ENCODE peak calls at places on chromosomes 7 and 10, in five cellular contexts. T is fibroblast of lung, O is fibroblast of pulmonary artery, N is AG04450, I is heart right ventricle. L is an unnamed sample.
A peak's percentile ranks its signal among the peaks of the same experiment; 100 is the strongest.

GRCh38 chr10:9009505-9009904 is 955.0 kb downstream of the GATA3 start:
- DNase-seq in T (peak; percentile 37), O (peak; percentile 33), N (no peak), I (no peak), L (no peak)

GRCh38 chr7:144437370-144438191 is 34.1 kb upstream of the NOBOX start:
- DNase-seq in T (peak; percentile 47), O (peak; percentile 88), N (peak; percentile 2), I (peak; percentile 44), L (peak; percentile 73)

GRCh38 chr10:51867956-51868355 is 168.6 kb upstream of the CSTF2T start:
- DNase-seq in T (peak; percentile 94), O (peak; percentile 88), N (peak; percentile 91), I (no peak), L (peak; percentile 93)

GRCh38 chr7:108263364-108263951 is 133.3 kb upstream of the LAMB4 start:
- DNase-seq in T (no peak), O (no peak), N (no peak), I (peak; percentile 9), L (no peak)

GRCh38 chr7:5232485-5232837 is 42.4 kb downstream of the WIPI2 start:
- DNase-seq in T (no peak), O (no peak), N (no peak), I (no peak), L (no peak)

GRCh38 chr7:158805937-158806336 is 23.4 kb downstream of the ESYT2 start:
- DNase-seq in T (no peak), O (no peak), N (no peak), I (no peak), L (no peak)

GRCh38 chr7:71842376-71842775 is 569.8 kb downstream of the CALN1 start:
- DNase-seq in T (no peak), O (no peak), N (no peak), I (no peak), L (no peak)

GRCh38 chr7:156875766-156876165 is 17.2 kb downstream of the LMBR1 start:
- DNase-seq in T (no peak), O (no peak), N (no peak), I (no peak), L (no peak)

GRCh38 chr10:131109746-131110145 is 201.8 kb downstream of the TCERG1L start:
- DNase-seq in T (no peak), O (no peak), N (no peak), I (no peak), L (no peak)

GRCh38 chr10:22899307-22899706 is 28.5 kb upstream of the ARMC3 start:
- DNase-seq in T (peak; percentile 3), O (no peak), N (no peak), I (no peak), L (no peak)

GRCh38 chr7:73809454-73810090 is 21.2 kb upstream of the CLDN4 start:
- DNase-seq in T (peak; percentile 7), O (no peak), N (no peak), I (no peak), L (no peak)

GRCh38 chr10:25039531-25039930 is 23.1 kb downstream of the THNSL1 start:
- DNase-seq in T (no peak), O (no peak), N (no peak), I (no peak), L (no peak)

GRCh38 chr10:94006591-94007550 is 13.1 kb downstream of the PLCE1 start:
- DNase-seq in T (peak; percentile 99), O (peak; percentile 92), N (peak; percentile 36), I (no peak), L (peak; percentile 95)

GRCh38 chr7:26965724-26966123 is 101.3 kb upstream of the SKAP2 start:
- DNase-seq in T (no peak), O (no peak), N (no peak), I (no peak), L (no peak)

GRCh38 chr10:110422548-110422947 is 75.2 kb upstream of the DUSP5 start:
- DNase-seq in T (no peak), O (no peak), N (no peak), I (no peak), L (no peak)

GRCh38 chr7:134375206-134375605 is 58.5 kb upstream of the SLC35B4 start:
- DNase-seq in T (no peak), O (no peak), N (no peak), I (no peak), L (no peak)

GRCh38 chr10:42951486-42952251 is 125.2 kb upstream of the RET start:
- DNase-seq in T (no peak), O (peak; percentile 6), N (no peak), I (peak; percentile 48), L (no peak)

GRCh38 chr10:113426181-113426837 is 126.5 kb upstream of the HABP2 start:
- DNase-seq in T (no peak), O (no peak), N (no peak), I (no peak), L (no peak)

GRCh38 chr7:300048-300447 is 10.1 kb downstream of the FOXL3 start:
- DNase-seq in T (no peak), O (no peak), N (no peak), I (no peak), L (no peak)

GRCh38 chr10:1356349-1356748 is 300.2 kb downstream of the WDR37 start:
- DNase-seq in T (no peak), O (no peak), N (no peak), I (no peak), L (no peak)

GRCh38 chr10:94002156-94002555 is 8.4 kb downstream of the PLCE1 start:
- DNase-seq in T (peak; percentile 52), O (no peak), N (no peak), I (peak; percentile 43), L (no peak)

GRCh38 chr10:76125900-76126299 is 694.5 kb downstream of the LRMDA start:
- DNase-seq in T (peak; percentile 29), O (no peak), N (no peak), I (no peak), L (no peak)

GRCh38 chr10:79020605-79021004 is 48.2 kb upstream of the ZMIZ1 start:
- DNase-seq in T (no peak), O (no peak), N (no peak), I (no peak), L (no peak)

GRCh38 chr10:131677671-131678070 is 223.1 kb upstream of the PPP2R2D start:
- DNase-seq in T (no peak), O (no peak), N (no peak), I (no peak), L (no peak)

GRCh38 chr10:63430091-63430998 is 35.4 kb downstream of the JMJD1C start:
- DNase-seq in T (peak; percentile 82), O (peak; percentile 85), N (no peak), I (no peak), L (peak; percentile 77)

GRCh38 chr10:46077616-46078268 is 31.7 kb upstream of the MSMB start:
- DNase-seq in T (no peak), O (no peak), N (no peak), I (no peak), L (no peak)

GRCh38 chr7:18548569-18548968 is 53.0 kb downstream of the HDAC9 start:
- DNase-seq in T (no peak), O (no peak), N (no peak), I (no peak), L (no peak)

GRCh38 chr10:125494631-125495239 is 188.2 kb downstream of the TEX36 start:
- DNase-seq in T (no peak), O (no peak), N (no peak), I (no peak), L (no peak)
- H3K4me3 ChIP-seq in T (no peak overlapping the region), O (no peak overlapping the region), N (no peak overlapping the region), I (no peak overlapping the region), L (no peak overlapping the region)

GRCh38 chr10:49394933-49395740 is 752 bp downstream of the DRGX start:
- DNase-seq in T (no peak), O (no peak), N (no peak), I (no peak), L (no peak)
- H3K4me3 ChIP-seq in T (no peak overlapping the region), O (no peak overlapping the region), N (no peak overlapping the region), I (no peak overlapping the region), L (no peak overlapping the region)

GRCh38 chr7:66837007-66837406 is 84.0 kb upstream of the TMEM248 start:
- DNase-seq in T (no peak), O (peak; percentile 49), N (no peak), I (no peak), L (no peak)

GRCh38 chr7:66837661-66838060 is 83.4 kb upstream of the TMEM248 start:
- DNase-seq in T (no peak), O (no peak), N (no peak), I (no peak), L (no peak)

DNA sequence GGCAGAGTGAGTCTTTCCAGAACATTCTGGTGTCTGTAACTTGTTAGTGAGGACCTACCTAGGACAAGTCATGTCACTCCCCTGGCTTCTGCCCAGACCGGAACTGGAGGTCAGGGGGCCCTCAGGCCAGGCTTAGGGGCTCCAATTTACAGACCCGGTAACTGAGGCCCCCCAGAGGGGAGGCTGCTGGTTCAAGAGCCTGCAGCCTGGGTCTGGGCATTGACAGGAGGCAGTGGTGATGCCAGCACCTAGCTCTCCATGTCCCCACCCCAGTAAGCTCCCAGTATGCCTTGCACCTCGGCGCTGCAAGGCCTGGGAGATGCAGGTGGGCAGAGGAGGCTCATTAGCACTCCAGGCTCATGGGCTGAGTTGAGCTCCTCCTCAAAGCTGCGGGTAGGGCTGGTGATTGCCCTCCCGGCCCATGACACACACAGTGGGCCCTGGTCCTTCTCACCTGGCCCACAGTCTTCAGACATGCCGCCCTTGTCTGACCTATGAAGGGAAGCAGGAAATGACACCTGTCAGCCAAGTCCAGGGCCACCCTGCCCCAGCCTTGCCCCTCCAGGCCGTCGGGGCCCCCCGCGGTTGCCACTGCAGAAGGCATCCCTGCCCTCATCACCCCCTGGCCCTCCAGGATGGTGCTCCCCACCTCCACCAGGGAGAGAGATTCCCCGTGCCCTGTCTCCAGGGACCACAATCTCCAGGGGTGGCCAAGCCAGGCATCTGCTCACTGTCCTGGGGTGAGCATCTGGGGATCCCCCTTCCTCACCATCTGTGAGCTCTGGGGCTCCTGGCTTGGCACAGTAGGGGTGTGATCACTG is 88.3 kb upstream of the TMEM248 start:
- DNase-seq in T (no peak), O (no peak), N (no peak), I (no peak), L (no peak)
- H3K4me3 ChIP-seq in T (no peak overlapping the region), O (no peak overlapping the region), N (no peak overlapping the region), I (no peak overlapping the region), L (no peak overlapping the region)

GRCh38 chr7:148699772-148700629 is 1.3 kb downstream of the CUL1 start:
- DNase-seq in T (peak; percentile 59), O (peak; percentile 49), N (no peak), I (no peak), L (peak; percentile 65)
- H3K4me3 ChIP-seq in T (peak overlapping the region; percentile 70), O (peak overlapping the region; percentile 79), N (peak overlapping the region; percentile 74), I (peak overlapping the region; percentile 71), L (peak overlapping the region; percentile 76)

DNA sequence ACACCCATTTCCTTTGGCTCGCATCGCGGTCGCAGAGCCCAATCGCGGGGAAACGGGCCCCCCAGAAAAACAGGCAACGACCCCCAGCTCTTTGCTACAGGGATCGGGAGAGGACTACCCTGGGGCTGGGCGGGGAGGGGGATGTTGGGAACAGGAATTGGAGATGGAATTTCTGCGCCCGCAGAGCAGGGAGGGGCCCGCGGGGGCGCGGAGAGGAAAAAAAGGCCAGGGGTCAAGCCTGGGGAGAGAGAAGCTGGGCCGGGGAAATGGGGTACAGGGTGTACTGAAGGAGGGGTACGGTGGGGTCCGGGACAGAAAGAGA is 410 bp downstream of the SGCE start:
- DNase-seq in T (peak; percentile 35), O (no peak), N (no peak), I (no peak), L (no peak)
- H3K4me3 ChIP-seq in T (peak overlapping the region; percentile 61), O (peak overlapping the region; percentile 79), N (peak overlapping the region; percentile 75), I (peak overlapping the region; percentile 60), L (peak overlapping the region; percentile 80)

L was measured in fibroblast of the aortic adventitia.